ENCODE peak calls at places on chromosomes 13 and 19, in eight cellular contexts. M is occipital lobe, I is psoas muscle, Q is hypothalamus, T is NB4, D is BJ, U is M059J, L is SK-N-SH. P is an unnamed sample.

GRCh38 chr19:52662631-52663030 is 24.5 kb upstream of the ZNF83 start:
- DNase-seq in M (no peak), U (peak), T (no peak), D (no peak), I (no peak), L (no peak), Q (no peak), P (no peak)

GRCh38 chr13:40254394-40254793 is 412.0 kb downstream of the FOXO1 start:
- DNase-seq in M (no peak), U (peak), Q (no peak), D (no peak), I (no peak), L (no peak), T (no peak), P (no peak)

GRCh38 chr19:5131031-5131865 is 162.3 kb downstream of the KDM4B start:
- DNase-seq in D (no peak), L (no peak), T (peak), M (no peak), Q (no peak), U (no peak), I (no peak), P (no peak)

GRCh38 chr13:99087954-99088491 is 110.2 kb upstream of the DOCK9 start:
- DNase-seq in D (no peak), M (no peak), Q (no peak), T (no peak), I (no peak), L (peak), U (no peak), P (no peak)

GRCh38 chr13:114026128-114026880 is 52.4 kb upstream of the C13orf46 start:
- DNase-seq in D (no peak), M (peak), I (peak), T (no peak), U (no peak), L (no peak), Q (no peak), P (peak)

GRCh38 chr13:112182831-112183543 is 116.0 kb downstream of the SOX1 start:
- DNase-seq in Q (no peak), I (no peak), U (no peak), T (peak), M (no peak), L (no peak), D (no peak), P (no peak)

GRCh38 chr19:50762554-50762953 is 7.7 kb upstream of the GPR32 start:
- DNase-seq in I (no peak), T (no peak), Q (no peak), M (no peak), L (no peak), U (no peak), D (no peak), P (no peak)

GRCh38 chr19:34495416-34495815 is 13.9 kb downstream of the WTIP start:
- DNase-seq in T (no peak), Q (no peak), D (no peak), L (no peak), M (no peak), I (no peak), U (no peak), P (no peak)

GRCh38 chr13:47087841-47088240 is 191.0 kb upstream of the HTR2A start:
- DNase-seq in D (peak), T (peak), U (peak), L (no peak), Q (no peak), M (no peak), I (no peak), P (no peak)

GRCh38 chr13:106548064-106548696 is 12.7 kb upstream of the EFNB2 start:
- DNase-seq in T (no peak), L (no peak), Q (no peak), D (no peak), M (no peak), I (no peak), U (no peak), P (no peak)

GRCh38 chr13:35191883-35192282 is 249.8 kb downstream of the NBEA start:
- DNase-seq in L (peak), U (no peak), I (no peak), Q (no peak), T (no peak), M (no peak), D (peak), P (no peak)

GRCh38 chr19:31553112-31553843 is 204.0 kb upstream of the TSHZ3 start:
- DNase-seq in U (no peak), T (no peak), I (no peak), D (no peak), M (no peak), Q (no peak), L (peak), P (peak)

GRCh38 chr19:5903054-5903501 is 512 bp downstream of the NDUFA11 start:
- DNase-seq in M (no peak), L (no peak), I (no peak), T (peak), U (peak), Q (no peak), D (no peak), P (no peak)

GRCh38 chr13:36074659-36075058 is 56.5 kb downstream of the DCLK1 start:
- DNase-seq in Q (peak), M (no peak), D (no peak), I (no peak), T (no peak), L (no peak), U (peak), P (no peak)

GRCh38 chr19:50661675-50662441 is 12.6 kb downstream of the C19orf81 start:
- DNase-seq in U (no peak), Q (no peak), L (no peak), I (no peak), M (no peak), D (no peak), T (no peak), P (no peak)

GRCh38 chr13:113178070-113178895 is 19.8 kb downstream of the PROZ start:
- DNase-seq in D (peak), L (peak), I (no peak), Q (no peak), T (no peak), U (peak), M (no peak), P (no peak)

GRCh38 chr13:113210834-113211233 is 1.4 kb downstream of the CUL4A start:
- DNase-seq in D (no peak), I (no peak), M (no peak), L (no peak), Q (no peak), U (no peak), T (peak), P (no peak)

GRCh38 chr13:112116187-112116950 is 49.4 kb downstream of the SOX1 start:
- DNase-seq in D (no peak), I (no peak), L (no peak), Q (no peak), U (no peak), T (no peak), M (no peak), P (no peak)

GRCh38 chr19:8367327-8368001 is 3.5 kb downstream of the ANGPTL4 start:
- DNase-seq in D (peak), T (peak), U (peak), M (peak), Q (peak), L (peak), I (peak), P (peak)

GRCh38 chr13:37386276-37386675 is 212.3 kb downstream of the POSTN start:
- DNase-seq in I (no peak), Q (no peak), T (no peak), D (no peak), L (no peak), M (no peak), U (peak), P (no peak)

GRCh38 chr13:100633461-100633860 is 41.1 kb downstream of the TMTC4 start:
- DNase-seq in M (no peak), L (no peak), U (peak), T (no peak), Q (no peak), D (peak), I (no peak), P (no peak)

GRCh38 chr13:104057851-104058250 is 991.6 kb upstream of the SLC10A2 start:
- DNase-seq in M (no peak), Q (no peak), T (no peak), U (peak), D (no peak), I (no peak), L (no peak), P (no peak)

GRCh38 chr19:44975444-44975843 is 20.3 kb downstream of the CLPTM1 start:
- DNase-seq in D (no peak), T (no peak), I (no peak), M (no peak), L (no peak), Q (no peak), U (no peak), P (no peak)

GRCh38 chr13:106649495-106649894 is 81.6 kb upstream of the ARGLU1 start:
- DNase-seq in I (no peak), M (no peak), T (no peak), L (no peak), U (peak), D (no peak), Q (no peak), P (no peak)

GRCh38 chr13:50387124-50387581 is 371.9 kb downstream of the KCNRG start:
- DNase-seq in I (peak), M (no peak), U (peak), D (no peak), L (peak), Q (peak), T (peak), P (peak)

GRCh38 chr13:73081256-73081915 is 22.6 kb downstream of the KLF5 start:
- DNase-seq in Q (no peak), D (no peak), M (no peak), L (no peak), I (no peak), U (no peak), T (no peak), P (no peak)

GRCh38 chr13:60343978-60344377 is 53.0 kb upstream of the TDRD3 start:
- DNase-seq in I (no peak), D (no peak), U (no peak), L (no peak), T (no peak), M (no peak), Q (no peak), P (no peak)

GRCh38 chr19:46288896-46289588 is 7.8 kb upstream of the HIF3A start:
- DNase-seq in I (no peak), D (peak), M (no peak), Q (no peak), L (no peak), T (peak), U (peak), P (peak)

GRCh38 chr13:63700366-63700765 is 2284.7 kb upstream of the PCDH20 start:
- DNase-seq in L (no peak), Q (no peak), T (no peak), I (no peak), D (no peak), U (peak), M (no peak), P (no peak)

GRCh38 chr19:18051887-18052286 is 34.8 kb downstream of the IL12RB1 start:
- DNase-seq in U (no peak), M (no peak), I (peak), Q (no peak), L (no peak), T (no peak), D (no peak), P (peak)

GRCh38 chr13:64819081-64819480 is 2411.1 kb downstream of the PCDH9 start:
- DNase-seq in D (no peak), T (no peak), U (no peak), L (no peak), I (no peak), M (no peak), Q (no peak), P (no peak)

GRCh38 chr19:1648926-1649541 is 3.4 kb downstream of the TCF3 start:
- DNase-seq in L (no peak), T (no peak), D (no peak), U (no peak), M (no peak), Q (no peak), I (no peak), P (no peak)

GRCh38 chr19:6690160-6690885 is 20.4 kb upstream of the TNFSF14 start:
- DNase-seq in M (no peak), I (no peak), T (no peak), U (no peak), D (no peak), Q (no peak), L (no peak), P (no peak)